ENCODE peak calls at places on chromosomes 13 and 19, in seven cellular contexts. I, B, E, A, P, J and D are unnamed samples.

GRCh38 chr13:106114981-106115554 is 420.4 kb downstream of the EFNB2 start:
- DNase-seq in I (no peak), B (no peak), E (no peak), A (no peak), P (no peak), J (no peak), D (no peak)

GRCh38 chr19:31284621-31285020 is 64.6 kb downstream of the TSHZ3 start:
- DNase-seq in I (no peak), B (no peak), E (peak; percentile 15), A (no peak), P (no peak), J (no peak), D (no peak)

GRCh38 chr19:13817018-13817614 is 21.9 kb downstream of the ZSWIM4 start:
- DNase-seq in I (no peak), B (no peak), E (no peak), A (no peak), P (peak; percentile 74), J (no peak), D (peak; percentile 45)

GRCh38 chr19:56167064-56167578 is 8.7 kb upstream of the GALP start:
- DNase-seq in I (no peak), B (no peak), E (no peak), A (no peak), P (no peak), J (no peak), D (no peak)

GRCh38 chr13:32849369-32849768 is 166.9 kb upstream of the KL start:
- DNase-seq in I (no peak), B (no peak), E (no peak), A (no peak), P (no peak), J (no peak), D (no peak)

GRCh38 chr19:47229674-47230121 is 1.3 kb downstream of the BBC3 start:
- DNase-seq in I (no peak), B (no peak), E (no peak), A (no peak), P (no peak), J (peak; percentile 34), D (peak; percentile 81)

GRCh38 chr13:29595380-29596063 is at the start of gene SLC7A1:
- DNase-seq in I (peak; percentile 59), B (peak; percentile 94), E (peak; percentile 69), A (peak; percentile 97), P (peak; percentile 81), J (peak; percentile 30), D (peak; percentile 89)

GRCh38 chr13:100664171-100664900 is 10.3 kb downstream of the TMTC4 start:
- DNase-seq in I (no peak), B (no peak), E (no peak), A (no peak), P (no peak), J (no peak), D (no peak)

GRCh38 chr13:23433171-23434153 is at the start of gene SACS:
- DNase-seq in I (no peak), B (no peak), E (no peak), A (no peak), P (peak; percentile 37), J (no peak), D (no peak)

GRCh38 chr19:40355975-40356680 is 7.6 kb downstream of the PLD3 start:
- DNase-seq in I (no peak), B (no peak), E (no peak), A (no peak), P (no peak), J (no peak), D (no peak)

GRCh38 chr19:12345197-12345596 is 11.8 kb upstream of the ZNF563 start:
- DNase-seq in I (no peak), B (no peak), E (no peak), A (no peak), P (no peak), J (no peak), D (no peak)

GRCh38 chr13:50126378-50127016 is 111.3 kb downstream of the KCNRG start:
- DNase-seq in I (no peak), B (no peak), E (no peak), A (no peak), P (no peak), J (no peak), D (peak; percentile 88)

GRCh38 chr19:20787766-20788165 is 11.7 kb downstream of the ZNF66 start:
- DNase-seq in I (no peak), B (no peak), E (no peak), A (no peak), P (no peak), J (no peak), D (no peak)

GRCh38 chr13:39565036-39565949 is 37.7 kb downstream of the LHFPL6 start:
- DNase-seq in I (peak; percentile 3), B (no peak), E (no peak), A (no peak), P (no peak), J (no peak), D (no peak)

GRCh38 chr19:39582442-39582841 is 19.9 kb upstream of the LGALS13 start:
- DNase-seq in I (no peak), B (no peak), E (no peak), A (no peak), P (no peak), J (no peak), D (no peak)

GRCh38 chr19:1106841-1107654 is 3.3 kb downstream of the GPX4 start:
- DNase-seq in I (no peak), B (no peak), E (no peak), A (no peak), P (no peak), J (no peak), D (peak; percentile 63)

DNA sequence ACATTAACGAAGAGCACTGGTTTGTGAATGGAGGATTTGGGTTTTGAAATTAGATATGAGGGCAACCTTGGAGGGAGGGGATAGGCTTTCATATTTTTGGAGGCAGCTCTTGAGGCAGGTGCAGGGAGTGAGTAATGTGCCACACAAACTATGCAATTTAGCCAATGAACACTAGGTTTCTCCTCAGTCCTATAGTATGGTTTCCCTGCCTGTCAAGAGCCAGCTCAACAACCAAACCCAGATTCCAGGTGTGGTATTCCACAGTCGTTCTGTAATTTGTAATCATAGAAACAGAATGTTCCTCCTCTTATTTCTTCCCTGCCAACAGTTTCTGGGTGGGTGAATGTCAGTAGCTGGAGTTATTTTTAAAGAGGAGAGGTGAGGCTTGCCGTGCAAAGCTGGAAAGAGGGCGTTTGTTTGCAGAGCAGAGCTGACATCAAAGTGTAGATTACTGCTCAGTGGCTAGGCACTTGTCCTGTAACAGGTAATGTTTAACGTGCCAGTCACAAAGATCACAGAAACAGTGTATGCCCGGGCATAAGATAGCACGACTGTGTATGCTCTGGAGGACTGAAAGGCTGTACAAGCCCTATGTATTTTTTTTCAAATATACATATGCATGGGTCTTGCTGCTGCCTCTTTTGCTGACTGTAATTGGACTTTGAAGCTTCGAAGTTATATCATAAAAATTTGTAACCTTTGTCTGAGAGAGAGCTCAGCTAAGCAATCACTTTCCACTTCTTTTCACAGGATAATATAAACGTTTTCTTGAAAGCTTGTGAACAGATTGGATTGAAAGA is 124.3 kb downstream of the LMO7 start:
- DNase-seq in I (peak; percentile 37), B (no peak), E (peak; percentile 70), A (no peak), P (peak; percentile 67), J (no peak), D (no peak)
- TF ChIP-seq POLR2A in I (no peak), B (no peak), E (peak; percentile 98), A (peak; percentile 70), P (peak; percentile 91), J (no peak), D (no peak)

GRCh38 chr13:27170521-27171243 is 929 bp downstream of the USP12 start:
- DNase-seq in I (peak; percentile 8), B (peak; percentile 90), E (peak; percentile 69), A (peak; percentile 13), P (peak; percentile 48), J (peak; percentile 21), D (peak; percentile 57)
- TF ChIP-seq POLR2A in I (no peak), B (no peak), E (no peak), A (no peak), P (peak; percentile 46), J (no peak), D (no peak)

GRCh38 chr13:89515948-89516347 is 1831.5 kb upstream of the MIR17HG start:
- DNase-seq in I (no peak), B (no peak), E (no peak), A (no peak), P (no peak), J (no peak), D (no peak)

GRCh38 chr13:89520468-89520867 is 1827.0 kb upstream of the MIR17HG start:
- DNase-seq in I (no peak), B (no peak), E (no peak), A (no peak), P (no peak), J (no peak), D (no peak)

GRCh38 chr13:89518289-89519077 is 1829.0 kb upstream of the MIR17HG start:
- DNase-seq in I (no peak), B (no peak), E (no peak), A (no peak), P (no peak), J (no peak), D (no peak)

GRCh38 chr13:89514534-89515312 is 1832.8 kb upstream of the MIR17HG start:
- DNase-seq in I (no peak), B (no peak), E (no peak), A (no peak), P (no peak), J (no peak), D (no peak)
- TF ChIP-seq POLR2A in I (no peak), B (no peak), E (no peak), A (no peak), P (no peak), J (no peak), D (no peak)

GRCh38 chr13:112795277-112795676 is 105.4 kb downstream of the ATP11A start:
- DNase-seq in I (no peak), B (no peak), E (no peak), A (no peak), P (no peak), J (no peak), D (no peak)
- TF ChIP-seq POLR2A in I (no peak), B (no peak), E (no peak), A (no peak), P (no peak), J (no peak), D (no peak)

GRCh38 chr19:17125052-17125727 is 49.6 kb downstream of the MYO9B start:
- DNase-seq in I (no peak), B (no peak), E (no peak), A (peak; percentile 56), P (no peak), J (no peak), D (no peak)
- TF ChIP-seq POLR2A in I (no peak), B (no peak), E (no peak), A (no peak), P (no peak), J (no peak), D (no peak)